ENCODE peak calls at places on chromosomes 4 and X, in nine cellular contexts. One of them, this sample, is unnamed.

GRCh38 chr4:125132281-125132680 is 182.5 kb upstream of the FAT4 start:
- DNase-seq in cardiac fibroblast: no peak
- DNase-seq in GM10248: no peak
- DNase-seq in IMR-90: no peak
- DNase-seq in dorsolateral prefrontal cortex: no peak
- DNase-seq in GM06990: no peak
- DNase-seq in RWPE1: no peak
- DNase-seq in HFFc6: no peak
- DNase-seq in GM20000: no peak
- DNase-seq in this sample: no peak

GRCh38 chr4:100075056-100075455 is 115.2 kb downstream of the DDIT4L start:
- DNase-seq in cardiac fibroblast: no peak
- DNase-seq in GM10248: no peak
- DNase-seq in IMR-90: no peak
- DNase-seq in dorsolateral prefrontal cortex: no peak
- DNase-seq in GM06990: no peak
- DNase-seq in RWPE1: no peak
- DNase-seq in HFFc6: peak; percentile 20
- DNase-seq in GM20000: no peak
- DNase-seq in this sample: no peak

GRCh38 chr4:86927843-86928395 is 6.9 kb upstream of the AFF1 start:
- DNase-seq in cardiac fibroblast: peak; percentile 98
- DNase-seq in GM10248: no peak
- DNase-seq in IMR-90: peak; percentile 99
- DNase-seq in dorsolateral prefrontal cortex: no peak
- DNase-seq in GM06990: no peak
- DNase-seq in RWPE1: peak; percentile 91
- DNase-seq in HFFc6: peak; percentile 98
- DNase-seq in GM20000: no peak
- DNase-seq in this sample: peak; percentile 100

GRCh38 chrX:46788902-46789301 is 30.0 kb upstream of the SLC9A7 start:
- DNase-seq in cardiac fibroblast: peak; percentile 40
- DNase-seq in GM10248: no peak
- DNase-seq in IMR-90: peak; percentile 65
- DNase-seq in dorsolateral prefrontal cortex: no peak
- DNase-seq in GM06990: no peak
- DNase-seq in RWPE1: no peak
- DNase-seq in HFFc6: peak; percentile 29
- DNase-seq in GM20000: no peak
- DNase-seq in this sample: no peak

GRCh38 chr4:31175242-31175910 is 455.2 kb downstream of the PCDH7 start:
- DNase-seq in cardiac fibroblast: no peak
- DNase-seq in GM10248: no peak
- DNase-seq in IMR-90: peak; percentile 45
- DNase-seq in dorsolateral prefrontal cortex: no peak
- DNase-seq in GM06990: no peak
- DNase-seq in RWPE1: peak; percentile 4
- DNase-seq in HFFc6: no peak
- DNase-seq in GM20000: no peak
- DNase-seq in this sample: peak; percentile 84

GRCh38 chr4:169906821-169907220 is 119.4 kb downstream of the MFAP3L start:
- DNase-seq in cardiac fibroblast: no peak
- DNase-seq in GM10248: no peak
- DNase-seq in IMR-90: no peak
- DNase-seq in dorsolateral prefrontal cortex: no peak
- DNase-seq in GM06990: no peak
- DNase-seq in RWPE1: no peak
- DNase-seq in HFFc6: no peak
- DNase-seq in GM20000: no peak
- DNase-seq in this sample: no peak

GRCh38 chr4:8329560-8329858 is 60.0 kb downstream of the HTRA3 start:
- DNase-seq in cardiac fibroblast: no peak
- DNase-seq in GM10248: no peak
- DNase-seq in IMR-90: no peak
- DNase-seq in dorsolateral prefrontal cortex: no peak
- DNase-seq in GM06990: no peak
- DNase-seq in RWPE1: no peak
- DNase-seq in HFFc6: no peak
- DNase-seq in GM20000: no peak
- DNase-seq in this sample: no peak

GRCh38 chr4:80610845-80611244 is 275.3 kb downstream of the CFAP299 start:
- DNase-seq in cardiac fibroblast: no peak
- DNase-seq in GM10248: peak; percentile 6
- DNase-seq in IMR-90: peak; percentile 67
- DNase-seq in dorsolateral prefrontal cortex: no peak
- DNase-seq in GM06990: no peak
- DNase-seq in RWPE1: no peak
- DNase-seq in HFFc6: peak; percentile 20
- DNase-seq in GM20000: peak; percentile 4
- DNase-seq in this sample: peak; percentile 31

GRCh38 chr4:38868055-38868965 is 704 bp downstream of the FAM114A1 start:
- DNase-seq in cardiac fibroblast: peak; percentile 44
- DNase-seq in GM10248: no peak
- DNase-seq in IMR-90: peak; percentile 60
- DNase-seq in dorsolateral prefrontal cortex: peak; percentile 27
- DNase-seq in GM06990: peak; percentile 18
- DNase-seq in RWPE1: no peak
- DNase-seq in HFFc6: no peak
- DNase-seq in GM20000: no peak
- DNase-seq in this sample: peak; percentile 22

GRCh38 chrX:124217289-124218251 is 114.9 kb upstream of the TEX13D start:
- DNase-seq in cardiac fibroblast: peak; percentile 0
- DNase-seq in GM10248: peak; percentile 7
- DNase-seq in IMR-90: no peak
- DNase-seq in dorsolateral prefrontal cortex: no peak
- DNase-seq in GM06990: peak; percentile 39
- DNase-seq in RWPE1: peak; percentile 5
- DNase-seq in HFFc6: peak; percentile 0
- DNase-seq in GM20000: peak; percentile 5
- DNase-seq in this sample: peak; percentile 53

GRCh38 chrX:40570346-40571093 is 10.2 kb upstream of the ATP6AP2 start:
- DNase-seq in cardiac fibroblast: no peak
- DNase-seq in GM10248: peak; percentile 35
- DNase-seq in IMR-90: no peak
- DNase-seq in dorsolateral prefrontal cortex: no peak
- DNase-seq in GM06990: peak; percentile 19
- DNase-seq in RWPE1: no peak
- DNase-seq in HFFc6: no peak
- DNase-seq in GM20000: peak; percentile 32
- DNase-seq in this sample: no peak

GRCh38 chr4:118981839-118982381 is 93.3 kb downstream of the SYNPO2 start:
- DNase-seq in cardiac fibroblast: peak; percentile 88
- DNase-seq in GM10248: peak; percentile 65
- DNase-seq in IMR-90: peak; percentile 96
- DNase-seq in dorsolateral prefrontal cortex: no peak
- DNase-seq in GM06990: no peak
- DNase-seq in RWPE1: peak; percentile 68
- DNase-seq in HFFc6: peak; percentile 95
- DNase-seq in GM20000: peak; percentile 82
- DNase-seq in this sample: peak; percentile 71

GRCh38 chr4:22410645-22411247 is 105.1 kb downstream of the ADGRA3 start:
- DNase-seq in cardiac fibroblast: peak; percentile 43
- DNase-seq in GM10248: no peak
- DNase-seq in IMR-90: peak; percentile 33
- DNase-seq in dorsolateral prefrontal cortex: no peak
- DNase-seq in GM06990: peak; percentile 31
- DNase-seq in RWPE1: no peak
- DNase-seq in HFFc6: peak; percentile 3
- DNase-seq in GM20000: no peak
- DNase-seq in this sample: peak; percentile 40

GRCh38 chrX:51361251-51361650 is 28.6 kb downstream of the NUDT10 start:
- DNase-seq in cardiac fibroblast: no peak
- DNase-seq in GM10248: no peak
- DNase-seq in IMR-90: no peak
- DNase-seq in dorsolateral prefrontal cortex: no peak
- DNase-seq in GM06990: no peak
- DNase-seq in RWPE1: no peak
- DNase-seq in HFFc6: no peak
- DNase-seq in GM20000: no peak
- DNase-seq in this sample: no peak

GRCh38 chr4:83664071-83664470 is 128.2 kb downstream of the GPAT3 start:
- DNase-seq in cardiac fibroblast: no peak
- DNase-seq in GM10248: no peak
- DNase-seq in IMR-90: no peak
- DNase-seq in dorsolateral prefrontal cortex: no peak
- DNase-seq in GM06990: no peak
- DNase-seq in RWPE1: no peak
- DNase-seq in HFFc6: no peak
- DNase-seq in GM20000: no peak
- DNase-seq in this sample: no peak
- TF ChIP-seq CTCF in cardiac fibroblast: no peak
- TF ChIP-seq CTCF in GM10248: no peak
- TF ChIP-seq CTCF in IMR-90: no peak
- TF ChIP-seq CTCF in dorsolateral prefrontal cortex: no peak
- TF ChIP-seq CTCF in GM06990: no peak
- TF ChIP-seq CTCF in RWPE1: no peak
- TF ChIP-seq CTCF in HFFc6: no peak
- TF ChIP-seq CTCF in GM20000: no peak
- TF ChIP-seq CTCF in this sample: no peak

DNA sequence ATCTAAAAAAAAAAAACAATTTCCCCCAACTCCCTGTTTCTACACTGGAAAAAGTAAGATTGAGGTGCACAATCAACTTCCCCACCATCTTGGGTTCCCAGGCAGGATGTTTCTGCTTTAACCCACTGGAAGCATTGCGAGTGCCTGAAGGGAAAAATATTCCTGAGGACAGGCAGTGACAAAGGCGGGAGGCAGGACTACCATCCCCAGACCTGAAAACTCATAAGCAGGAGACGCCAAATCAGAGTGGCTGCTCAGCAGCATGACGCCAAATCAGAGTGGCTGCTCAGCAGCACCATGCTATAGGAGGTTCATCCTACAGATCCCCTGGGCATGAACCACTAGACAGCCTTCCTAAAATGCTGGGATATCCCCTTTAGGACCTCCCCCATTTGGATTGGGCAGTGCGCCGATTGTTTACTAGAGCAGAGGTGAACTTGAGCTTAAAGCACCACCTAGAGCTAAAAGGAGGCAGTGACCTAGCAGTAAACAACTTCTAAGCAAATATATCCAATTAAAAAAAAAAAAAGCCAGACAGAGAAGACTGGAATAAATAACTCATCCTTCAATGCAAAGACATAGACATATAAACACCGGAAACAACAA is 35.0 kb upstream of the GK start:
- DNase-seq in cardiac fibroblast: no peak
- DNase-seq in GM10248: no peak
- DNase-seq in IMR-90: no peak
- DNase-seq in dorsolateral prefrontal cortex: no peak
- DNase-seq in GM06990: no peak
- DNase-seq in RWPE1: no peak
- DNase-seq in HFFc6: no peak
- DNase-seq in GM20000: no peak
- DNase-seq in this sample: peak; percentile 15
- TF ChIP-seq CTCF in cardiac fibroblast: no peak
- TF ChIP-seq CTCF in GM10248: no peak
- TF ChIP-seq CTCF in IMR-90: peak; percentile 16
- TF ChIP-seq CTCF in dorsolateral prefrontal cortex: no peak
- TF ChIP-seq CTCF in GM06990: peak; percentile 46
- TF ChIP-seq CTCF in RWPE1: no peak
- TF ChIP-seq CTCF in HFFc6: peak; percentile 22
- TF ChIP-seq CTCF in GM20000: no peak
- TF ChIP-seq CTCF in this sample: no peak

DNA sequence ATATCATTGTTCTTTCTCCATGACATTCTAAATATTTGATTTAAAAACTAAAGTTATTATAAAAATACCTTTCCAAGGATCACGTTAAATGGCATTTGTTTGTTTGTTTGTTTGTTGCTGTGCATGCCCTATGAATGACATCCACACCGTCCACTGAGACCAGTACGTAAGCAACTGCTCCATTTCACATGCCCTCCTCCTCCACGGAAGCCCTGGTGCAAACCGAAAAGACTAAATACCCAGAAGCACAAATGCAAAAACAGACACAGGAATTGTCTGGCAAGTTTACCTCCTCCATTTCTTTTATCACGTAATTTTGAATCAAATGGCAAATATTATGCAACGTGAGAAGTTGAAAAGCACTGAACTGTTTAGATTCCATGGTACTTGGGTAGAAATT is 23.6 kb downstream of the IRF2 start:
- DNase-seq in cardiac fibroblast: no peak
- DNase-seq in GM10248: no peak
- DNase-seq in IMR-90: no peak
- DNase-seq in dorsolateral prefrontal cortex: no peak
- DNase-seq in GM06990: no peak
- DNase-seq in RWPE1: no peak
- DNase-seq in HFFc6: no peak
- DNase-seq in GM20000: no peak
- DNase-seq in this sample: no peak
- TF ChIP-seq CTCF in cardiac fibroblast: no peak
- TF ChIP-seq CTCF in GM10248: no peak
- TF ChIP-seq CTCF in IMR-90: no peak
- TF ChIP-seq CTCF in dorsolateral prefrontal cortex: no peak
- TF ChIP-seq CTCF in GM06990: no peak
- TF ChIP-seq CTCF in RWPE1: no peak
- TF ChIP-seq CTCF in HFFc6: no peak
- TF ChIP-seq CTCF in GM20000: no peak
- TF ChIP-seq CTCF in this sample: no peak

GRCh38 chrX:78625292-78625909 is 33.7 kb downstream of the RTL3 start:
- DNase-seq in cardiac fibroblast: no peak
- DNase-seq in GM10248: no peak
- DNase-seq in IMR-90: no peak
- DNase-seq in dorsolateral prefrontal cortex: no peak
- DNase-seq in GM06990: no peak
- DNase-seq in RWPE1: no peak
- DNase-seq in HFFc6: no peak
- DNase-seq in GM20000: no peak
- DNase-seq in this sample: no peak
- TF ChIP-seq CTCF in cardiac fibroblast: no peak
- TF ChIP-seq CTCF in GM10248: no peak
- TF ChIP-seq CTCF in IMR-90: no peak
- TF ChIP-seq CTCF in dorsolateral prefrontal cortex: no peak
- TF ChIP-seq CTCF in GM06990: no peak
- TF ChIP-seq CTCF in RWPE1: no peak
- TF ChIP-seq CTCF in HFFc6: no peak
- TF ChIP-seq CTCF in GM20000: no peak
- TF ChIP-seq CTCF in this sample: no peak

DNA sequence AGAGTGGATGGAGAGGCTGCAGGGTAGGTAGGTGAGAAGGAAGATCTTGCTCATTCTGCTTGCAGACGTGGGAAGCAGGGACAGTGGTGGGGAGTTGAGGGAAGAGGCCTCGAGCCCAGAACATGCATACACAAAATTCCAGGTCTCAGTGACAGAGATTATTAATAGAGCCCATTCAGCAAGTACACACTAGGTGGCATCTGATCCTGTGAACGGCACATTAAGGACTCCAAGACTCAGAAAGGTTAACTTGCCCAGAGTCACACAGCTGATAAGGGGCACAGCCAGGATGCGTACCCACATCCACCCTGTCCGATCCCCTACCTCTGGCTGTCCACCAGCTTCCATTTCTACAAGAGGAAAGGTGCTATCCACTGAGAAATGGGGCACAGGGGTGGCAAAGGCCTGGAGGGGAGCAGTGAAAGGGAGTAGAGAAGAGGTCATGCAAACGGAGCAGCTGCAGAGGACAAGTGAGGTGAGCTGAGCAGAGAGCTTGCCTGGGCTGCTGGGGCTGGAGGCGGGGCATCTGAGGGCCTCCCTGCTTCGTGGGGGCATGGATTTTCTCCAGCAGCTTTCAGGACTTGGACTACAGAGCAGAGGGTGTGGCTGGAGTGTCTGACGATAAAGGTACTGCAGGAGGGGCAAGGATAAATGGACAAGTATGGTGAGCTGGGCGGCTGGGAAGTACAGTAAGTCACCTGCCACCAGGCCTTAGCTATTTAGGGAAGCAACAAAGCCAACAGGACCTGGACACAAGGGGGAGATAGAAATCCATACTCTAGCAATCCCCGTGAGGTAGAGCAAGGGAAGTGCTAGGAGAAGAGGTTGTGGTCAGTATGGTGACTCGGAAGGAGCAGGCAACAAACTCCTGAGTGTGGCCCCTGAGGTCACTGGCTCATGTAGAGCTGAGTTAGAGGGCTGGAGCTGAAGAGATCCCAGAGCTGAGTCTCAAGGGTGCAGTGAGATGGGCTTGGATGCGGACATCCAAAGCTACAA is 11.2 kb downstream of the IDS start:
- DNase-seq in cardiac fibroblast: no peak
- DNase-seq in GM10248: no peak
- DNase-seq in IMR-90: no peak
- DNase-seq in dorsolateral prefrontal cortex: no peak
- DNase-seq in GM06990: no peak
- DNase-seq in RWPE1: no peak
- DNase-seq in HFFc6: no peak
- DNase-seq in GM20000: no peak
- DNase-seq in this sample: no peak
- TF ChIP-seq CTCF in cardiac fibroblast: no peak
- TF ChIP-seq CTCF in GM10248: no peak
- TF ChIP-seq CTCF in IMR-90: peak; percentile 6
- TF ChIP-seq CTCF in dorsolateral prefrontal cortex: no peak
- TF ChIP-seq CTCF in GM06990: no peak
- TF ChIP-seq CTCF in RWPE1: no peak
- TF ChIP-seq CTCF in HFFc6: no peak
- TF ChIP-seq CTCF in GM20000: no peak
- TF ChIP-seq CTCF in this sample: peak; percentile 5